ENCODE peak calls at places on chromosomes 2 and 18, in ten cellular contexts. One of them, this sample, is unnamed.
A peak's percentile ranks its signal among the peaks of the same experiment; 100 is the strongest.

GRCh38 chr2:214904176-214904575 is 94.7 kb upstream of the BARD1 start:
- DNase-seq in OCI-LY7: no peak
- DNase-seq in testis: no peak
- DNase-seq in pancreas: no peak
- DNase-seq in mucosa of descending colon: no peak
- DNase-seq in effector memory CD4-positive, alpha-beta T cell: no peak
- DNase-seq in psoas muscle: no peak
- DNase-seq in mammary epithelial cell: no peak
- DNase-seq in K562: no peak
- DNase-seq in colonic mucosa: no peak
- DNase-seq in this sample: no peak

GRCh38 chr2:226993171-226993570 is 157.3 kb downstream of the RHBDD1 start:
- DNase-seq in mucosa of descending colon: no peak
- DNase-seq in colonic mucosa: no peak
- DNase-seq in testis: no peak
- DNase-seq in mammary epithelial cell: peak; percentile 20
- DNase-seq in K562: no peak
- DNase-seq in OCI-LY7: no peak
- DNase-seq in psoas muscle: no peak
- DNase-seq in effector memory CD4-positive, alpha-beta T cell: no peak
- DNase-seq in pancreas: no peak
- DNase-seq in this sample: no peak

GRCh38 chr18:50044402-50044801 is 150.5 kb downstream of the MYO5B start:
- DNase-seq in testis: no peak
- DNase-seq in effector memory CD4-positive, alpha-beta T cell: no peak
- DNase-seq in mucosa of descending colon: no peak
- DNase-seq in mammary epithelial cell: no peak
- DNase-seq in OCI-LY7: no peak
- DNase-seq in colonic mucosa: no peak
- DNase-seq in K562: peak; percentile 18
- DNase-seq in psoas muscle: no peak
- DNase-seq in pancreas: no peak
- DNase-seq in this sample: no peak

GRCh38 chr2:177478029-177478428 is 85.5 kb downstream of the AGPS start:
- DNase-seq in psoas muscle: no peak
- DNase-seq in testis: no peak
- DNase-seq in mammary epithelial cell: no peak
- DNase-seq in mucosa of descending colon: no peak
- DNase-seq in effector memory CD4-positive, alpha-beta T cell: no peak
- DNase-seq in colonic mucosa: no peak
- DNase-seq in K562: peak; percentile 22
- DNase-seq in OCI-LY7: no peak
- DNase-seq in pancreas: no peak
- DNase-seq in this sample: no peak

GRCh38 chr2:30134582-30134981 is 12.2 kb upstream of the YPEL5 start:
- DNase-seq in K562: no peak
- DNase-seq in colonic mucosa: no peak
- DNase-seq in pancreas: no peak
- DNase-seq in mucosa of descending colon: no peak
- DNase-seq in effector memory CD4-positive, alpha-beta T cell: no peak
- DNase-seq in psoas muscle: no peak
- DNase-seq in testis: peak; percentile 57
- DNase-seq in mammary epithelial cell: no peak
- DNase-seq in OCI-LY7: no peak
- DNase-seq in this sample: no peak

GRCh38 chr18:10481831-10482230 is 27.4 kb downstream of the APCDD1 start:
- DNase-seq in psoas muscle: no peak
- DNase-seq in mucosa of descending colon: no peak
- DNase-seq in K562: no peak
- DNase-seq in mammary epithelial cell: no peak
- DNase-seq in pancreas: no peak
- DNase-seq in colonic mucosa: no peak
- DNase-seq in effector memory CD4-positive, alpha-beta T cell: no peak
- DNase-seq in testis: no peak
- DNase-seq in OCI-LY7: no peak
- DNase-seq in this sample: no peak

GRCh38 chr2:156112323-156112722 is 220.2 kb downstream of the NR4A2 start:
- DNase-seq in mucosa of descending colon: no peak
- DNase-seq in testis: no peak
- DNase-seq in pancreas: no peak
- DNase-seq in psoas muscle: no peak
- DNase-seq in effector memory CD4-positive, alpha-beta T cell: no peak
- DNase-seq in OCI-LY7: no peak
- DNase-seq in K562: no peak
- DNase-seq in mammary epithelial cell: peak; percentile 39
- DNase-seq in colonic mucosa: no peak
- DNase-seq in this sample: no peak

GRCh38 chr2:119947535-119947934 is 65.3 kb upstream of the EPB41L5 start:
- DNase-seq in mammary epithelial cell: no peak
- DNase-seq in OCI-LY7: no peak
- DNase-seq in K562: no peak
- DNase-seq in pancreas: no peak
- DNase-seq in psoas muscle: no peak
- DNase-seq in effector memory CD4-positive, alpha-beta T cell: no peak
- DNase-seq in testis: no peak
- DNase-seq in mucosa of descending colon: no peak
- DNase-seq in colonic mucosa: no peak
- DNase-seq in this sample: peak; percentile 28

GRCh38 chr18:3411854-3412268 is 38.1 kb upstream of the TGIF1 start:
- DNase-seq in mucosa of descending colon: peak; percentile 60
- DNase-seq in mammary epithelial cell: peak; percentile 43
- DNase-seq in testis: peak; percentile 36
- DNase-seq in effector memory CD4-positive, alpha-beta T cell: peak; percentile 16
- DNase-seq in psoas muscle: no peak
- DNase-seq in pancreas: no peak
- DNase-seq in K562: no peak
- DNase-seq in OCI-LY7: no peak
- DNase-seq in colonic mucosa: peak; percentile 67
- DNase-seq in this sample: peak; percentile 62

GRCh38 chr18:46007165-46007564 is 40.0 kb upstream of the EPG5 start:
- DNase-seq in colonic mucosa: no peak
- DNase-seq in psoas muscle: no peak
- DNase-seq in OCI-LY7: no peak
- DNase-seq in effector memory CD4-positive, alpha-beta T cell: no peak
- DNase-seq in K562: no peak
- DNase-seq in mammary epithelial cell: no peak
- DNase-seq in mucosa of descending colon: no peak
- DNase-seq in pancreas: no peak
- DNase-seq in testis: no peak
- DNase-seq in this sample: no peak

GRCh38 chr18:11042247-11042646 is 107.1 kb downstream of the PIEZO2 start:
- DNase-seq in OCI-LY7: no peak
- DNase-seq in effector memory CD4-positive, alpha-beta T cell: no peak
- DNase-seq in pancreas: no peak
- DNase-seq in K562: no peak
- DNase-seq in mucosa of descending colon: no peak
- DNase-seq in testis: no peak
- DNase-seq in mammary epithelial cell: no peak
- DNase-seq in psoas muscle: no peak
- DNase-seq in colonic mucosa: no peak
- DNase-seq in this sample: peak; percentile 40

GRCh38 chr2:213991454-213992108 is 419.3 kb upstream of the VWC2L start:
- DNase-seq in effector memory CD4-positive, alpha-beta T cell: no peak
- DNase-seq in testis: no peak
- DNase-seq in OCI-LY7: no peak
- DNase-seq in mucosa of descending colon: no peak
- DNase-seq in pancreas: no peak
- DNase-seq in K562: no peak
- DNase-seq in mammary epithelial cell: peak; percentile 6
- DNase-seq in psoas muscle: no peak
- DNase-seq in colonic mucosa: no peak
- DNase-seq in this sample: no peak

GRCh38 chr18:46736736-46737135 is 20.1 kb downstream of the ST8SIA5 start:
- DNase-seq in testis: no peak
- DNase-seq in K562: no peak
- DNase-seq in effector memory CD4-positive, alpha-beta T cell: no peak
- DNase-seq in pancreas: no peak
- DNase-seq in colonic mucosa: no peak
- DNase-seq in OCI-LY7: no peak
- DNase-seq in psoas muscle: no peak
- DNase-seq in mucosa of descending colon: no peak
- DNase-seq in mammary epithelial cell: no peak
- DNase-seq in this sample: no peak

GRCh38 chr2:112939425-112939824 is 28.5 kb downstream of the IL37 start:
- DNase-seq in K562: no peak
- DNase-seq in colonic mucosa: no peak
- DNase-seq in pancreas: no peak
- DNase-seq in testis: no peak
- DNase-seq in effector memory CD4-positive, alpha-beta T cell: no peak
- DNase-seq in OCI-LY7: no peak
- DNase-seq in mucosa of descending colon: no peak
- DNase-seq in psoas muscle: no peak
- DNase-seq in mammary epithelial cell: no peak
- DNase-seq in this sample: no peak

GRCh38 chr2:42902939-42903709 is 110.7 kb upstream of the HAAO start:
- DNase-seq in colonic mucosa: no peak
- DNase-seq in OCI-LY7: no peak
- DNase-seq in psoas muscle: no peak
- DNase-seq in effector memory CD4-positive, alpha-beta T cell: no peak
- DNase-seq in pancreas: no peak
- DNase-seq in K562: no peak
- DNase-seq in mammary epithelial cell: no peak
- DNase-seq in testis: no peak
- DNase-seq in mucosa of descending colon: no peak
- DNase-seq in this sample: no peak

DNA sequence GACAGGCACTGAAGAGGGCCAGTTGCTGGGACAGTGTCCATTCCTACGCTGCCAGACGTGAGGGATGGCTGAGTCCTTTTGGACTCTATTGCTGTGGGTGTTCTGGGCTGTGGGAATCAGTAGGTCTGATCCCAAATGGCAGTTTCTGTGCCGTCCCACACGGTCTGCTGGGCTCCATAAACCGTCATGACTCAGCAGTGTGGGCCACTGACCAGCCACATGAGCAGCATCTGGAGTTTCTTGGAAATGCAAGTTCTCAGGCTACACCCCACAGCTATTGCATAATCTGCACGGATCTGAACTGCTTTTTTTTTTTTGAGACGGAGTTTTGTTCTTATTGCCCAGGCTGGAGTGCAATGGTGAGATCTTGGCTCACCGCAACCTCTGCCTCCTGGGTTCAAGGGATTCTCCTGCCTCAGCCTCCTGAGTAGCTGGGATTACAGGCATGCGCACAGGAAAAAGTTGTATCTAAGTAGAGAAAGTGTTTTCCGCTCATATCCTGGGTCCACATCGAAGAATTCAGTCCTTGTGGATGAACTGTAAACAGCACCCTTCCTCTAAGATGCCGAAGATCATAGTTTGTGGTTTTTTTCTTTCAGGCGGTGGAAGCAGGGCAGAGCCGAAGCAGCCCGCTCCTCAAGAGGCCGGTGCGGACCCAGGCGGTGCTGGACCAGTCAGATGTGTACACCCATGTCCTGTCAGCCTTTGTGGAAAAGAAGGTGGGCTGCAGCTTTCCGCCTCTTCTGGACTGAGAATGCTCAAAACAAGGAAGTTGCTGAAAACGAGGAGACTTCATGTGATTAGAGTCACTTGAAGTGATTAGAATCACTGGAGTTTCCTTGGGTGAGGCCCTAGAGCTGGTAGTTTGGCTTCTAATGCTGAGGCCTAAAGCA is 25.5 kb downstream of the RMC1 start:
- DNase-seq in pancreas: no peak
- DNase-seq in mucosa of descending colon: no peak
- DNase-seq in mammary epithelial cell: peak; percentile 43
- DNase-seq in testis: no peak
- DNase-seq in psoas muscle: no peak
- DNase-seq in effector memory CD4-positive, alpha-beta T cell: no peak
- DNase-seq in colonic mucosa: peak; percentile 39
- DNase-seq in OCI-LY7: no peak
- DNase-seq in K562: peak; percentile 75
- DNase-seq in this sample: peak; percentile 66
- H3K36me3 ChIP-seq in pancreas: peaks cover 12% of the 10 kb centered on the region
- H3K36me3 ChIP-seq in mucosa of descending colon: peaks cover 12% of the 10 kb centered on the region
- H3K36me3 ChIP-seq in mammary epithelial cell: peaks cover 51% of the 10 kb centered on the region
- H3K36me3 ChIP-seq in testis: no peaks in the 10 kb centered on the region
- H3K36me3 ChIP-seq in psoas muscle: peaks cover 15% of the 10 kb centered on the region
- H3K36me3 ChIP-seq in effector memory CD4-positive, alpha-beta T cell: peaks cover 89% of the 10 kb centered on the region
- H3K36me3 ChIP-seq in colonic mucosa: peaks cover 13% of the 10 kb centered on the region
- H3K36me3 ChIP-seq in OCI-LY7: peaks cover 96% of the 10 kb centered on the region
- H3K36me3 ChIP-seq in K562: peaks cover 88% of the 10 kb centered on the region
- H3K36me3 ChIP-seq in this sample: peaks cover 50% of the 10 kb centered on the region

DNA sequence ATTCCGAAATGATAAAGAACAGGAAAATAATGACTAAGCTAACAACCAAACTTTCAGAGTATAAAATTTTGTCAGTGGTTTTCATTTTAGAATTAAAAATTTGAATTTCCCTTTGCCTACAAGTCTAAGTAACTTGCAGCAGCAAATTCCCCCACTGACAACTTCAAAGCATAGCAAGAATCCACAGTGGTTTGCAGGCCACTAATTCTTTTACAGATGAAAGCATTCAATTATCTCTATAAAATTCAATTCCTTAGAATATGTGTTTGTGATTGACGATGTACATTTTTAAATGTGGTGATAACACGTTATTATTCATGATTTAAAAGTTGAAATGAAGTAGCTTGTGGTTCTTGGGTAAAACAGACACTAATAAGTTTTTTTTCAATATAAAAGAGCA is 100.6 kb downstream of the SMAD2 start:
- DNase-seq in testis: no peak
- DNase-seq in colonic mucosa: no peak
- DNase-seq in K562: no peak
- DNase-seq in effector memory CD4-positive, alpha-beta T cell: no peak
- DNase-seq in mammary epithelial cell: no peak
- DNase-seq in pancreas: no peak
- DNase-seq in psoas muscle: no peak
- DNase-seq in OCI-LY7: no peak
- DNase-seq in mucosa of descending colon: no peak
- DNase-seq in this sample: no peak
- H3K36me3 ChIP-seq in testis: no peaks in the 10 kb centered on the region
- H3K36me3 ChIP-seq in colonic mucosa: no peaks in the 10 kb centered on the region
- H3K36me3 ChIP-seq in K562: no peaks in the 10 kb centered on the region
- H3K36me3 ChIP-seq in effector memory CD4-positive, alpha-beta T cell: no peaks in the 10 kb centered on the region
- H3K36me3 ChIP-seq in mammary epithelial cell: no peaks in the 10 kb centered on the region
- H3K36me3 ChIP-seq in pancreas: no peaks in the 10 kb centered on the region
- H3K36me3 ChIP-seq in psoas muscle: no peaks in the 10 kb centered on the region
- H3K36me3 ChIP-seq in OCI-LY7: peaks cover 9% of the 10 kb centered on the region
- H3K36me3 ChIP-seq in mucosa of descending colon: no peaks in the 10 kb centered on the region
- H3K36me3 ChIP-seq in this sample: no peaks in the 10 kb centered on the region

DNA sequence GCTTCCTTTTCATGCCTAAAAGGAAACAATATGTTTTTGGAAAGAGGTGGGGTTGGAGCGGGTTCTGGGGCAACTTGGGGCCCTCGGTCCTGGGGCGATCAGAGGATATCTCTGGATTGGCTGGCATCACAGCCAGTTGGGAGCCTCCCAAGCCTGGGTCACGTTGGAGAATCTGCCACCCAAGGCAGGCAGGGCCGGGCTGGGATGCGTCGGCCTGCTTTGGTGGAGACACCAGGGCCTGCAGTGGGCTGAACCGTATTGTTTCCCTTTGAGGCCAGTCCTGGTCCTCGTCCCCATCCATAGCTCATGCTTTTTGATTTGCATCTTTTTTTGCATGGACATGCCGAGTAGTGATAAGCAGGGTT is 235.8 kb downstream of the ATAD2B start:
- DNase-seq in mucosa of descending colon: peak; percentile 29
- DNase-seq in testis: no peak
- DNase-seq in psoas muscle: peak; percentile 26
- DNase-seq in effector memory CD4-positive, alpha-beta T cell: no peak
- DNase-seq in mammary epithelial cell: no peak
- DNase-seq in colonic mucosa: no peak
- DNase-seq in K562: no peak
- DNase-seq in pancreas: no peak
- DNase-seq in OCI-LY7: no peak
- DNase-seq in this sample: no peak
- H3K36me3 ChIP-seq in mucosa of descending colon: no peaks in the 10 kb centered on the region
- H3K36me3 ChIP-seq in testis: no peaks in the 10 kb centered on the region
- H3K36me3 ChIP-seq in psoas muscle: no peaks in the 10 kb centered on the region
- H3K36me3 ChIP-seq in effector memory CD4-positive, alpha-beta T cell: no peaks in the 10 kb centered on the region
- H3K36me3 ChIP-seq in mammary epithelial cell: no peaks in the 10 kb centered on the region
- H3K36me3 ChIP-seq in colonic mucosa: no peaks in the 10 kb centered on the region
- H3K36me3 ChIP-seq in K562: no peaks in the 10 kb centered on the region
- H3K36me3 ChIP-seq in pancreas: no peaks in the 10 kb centered on the region
- H3K36me3 ChIP-seq in OCI-LY7: no peaks in the 10 kb centered on the region
- H3K36me3 ChIP-seq in this sample: peaks cover 3% of the 10 kb centered on the region

GRCh38 chr2:10126627-10127026 is 4.1 kb downstream of the RRM2 start:
- DNase-seq in mucosa of descending colon: no peak
- DNase-seq in colonic mucosa: no peak
- DNase-seq in mammary epithelial cell: no peak
- DNase-seq in psoas muscle: no peak
- DNase-seq in OCI-LY7: no peak
- DNase-seq in effector memory CD4-positive, alpha-beta T cell: no peak
- DNase-seq in pancreas: no peak
- DNase-seq in testis: no peak
- DNase-seq in K562: no peak
- DNase-seq in this sample: no peak
- H3K36me3 ChIP-seq in mucosa of descending colon: no peaks in the 10 kb centered on the region
- H3K36me3 ChIP-seq in colonic mucosa: no peaks in the 10 kb centered on the region
- H3K36me3 ChIP-seq in mammary epithelial cell: peaks cover 33% of the 10 kb centered on the region
- H3K36me3 ChIP-seq in psoas muscle: no peaks in the 10 kb centered on the region
- H3K36me3 ChIP-seq in OCI-LY7: peaks cover 94% of the 10 kb centered on the region
- H3K36me3 ChIP-seq in effector memory CD4-positive, alpha-beta T cell: no peaks in the 10 kb centered on the region
- H3K36me3 ChIP-seq in pancreas: no peaks in the 10 kb centered on the region
- H3K36me3 ChIP-seq in testis: no peaks in the 10 kb centered on the region
- H3K36me3 ChIP-seq in K562: peaks cover 85% of the 10 kb centered on the region
- H3K36me3 ChIP-seq in this sample: no peaks in the 10 kb centered on the region

This sample was measured in upper lobe of left lung.